ENCODE peak calls at places on chromosomes 5 and 9, in six cellular contexts. I, K, M, Y, O and S are unnamed samples.
A peak's percentile ranks its signal among the peaks of the same experiment; 100 is the strongest.

GRCh38 chr9:31799953-31800609 is 584.4 kb upstream of the ACO1 start:
- ATAC-seq in I (no peak), K (no peak), M (no peak), Y (no peak), O (no peak), S (no peak)

GRCh38 chr9:17229945-17230560 is 95.2 kb downstream of the CNTLN start:
- ATAC-seq in I (no peak), K (no peak), M (no peak), Y (no peak), O (peak; percentile 40), S (no peak)

GRCh38 chr9:100720922-100721321 is 143.0 kb downstream of the CAVIN4 start:
- ATAC-seq in I (no peak), K (no peak), M (peak; percentile 90), Y (peak; percentile 28), O (no peak), S (no peak)

GRCh38 chr5:154214236-154215106 is 23.9 kb downstream of the GALNT10 start:
- ATAC-seq in I (no peak), K (peak; percentile 36), M (peak; percentile 92), Y (peak; percentile 95), O (peak; percentile 85), S (peak; percentile 82)

GRCh38 chr9:136728080-136728547 is 14.6 kb downstream of the LCN10 start:
- ATAC-seq in I (peak; percentile 69), K (peak; percentile 77), M (peak; percentile 87), Y (peak; percentile 86), O (peak; percentile 79), S (peak; percentile 84)

GRCh38 chr5:41213340-41213739 is at the start of gene C6:
- ATAC-seq in I (peak; percentile 93), K (peak; percentile 91), M (peak; percentile 51), Y (no peak), O (no peak), S (no peak)

GRCh38 chr9:111599092-111599947 is at the start of gene PTGR1:
- ATAC-seq in I (peak; percentile 78), K (peak; percentile 92), M (peak; percentile 94), Y (peak; percentile 78), O (no peak), S (peak; percentile 82)

GRCh38 chr5:149747141-149747832 is 17.2 kb downstream of the PPARGC1B start:
- ATAC-seq in I (peak; percentile 88), K (peak; percentile 73), M (peak; percentile 67), Y (peak; percentile 3), O (peak; percentile 51), S (peak; percentile 54)

GRCh38 chr9:35102465-35102768 is 514 bp downstream of the STOML2 start:
- ATAC-seq in I (peak; percentile 19), K (peak; percentile 4), M (no peak), Y (peak; percentile 34), O (peak; percentile 56), S (peak; percentile 23)